ENCODE peak calls at places on chromosomes 5 and 9, in six cellular contexts. One of them, this sample, is unnamed.

GRCh38 chr5:61811052-61811451 is 479.0 kb downstream of the ZSWIM6 start:
- DNase-seq in K562: no peak
- DNase-seq in HepG2: no peak
- DNase-seq in GM12878: no peak
- DNase-seq in SK-N-SH: no peak
- DNase-seq in H1: no peak
- DNase-seq in this sample: no peak

GRCh38 chr5:153352685-153353219 is 137.7 kb upstream of the GRIA1 start:
- DNase-seq in SK-N-SH: no peak
- DNase-seq in HepG2: no peak
- DNase-seq in H1: no peak
- DNase-seq in GM12878: peak
- DNase-seq in K562: no peak
- DNase-seq in this sample: no peak

GRCh38 chr9:79477955-79478751 is 93.6 kb upstream of the TLE4 start:
- DNase-seq in H1: peak
- DNase-seq in HepG2: peak
- DNase-seq in K562: no peak
- DNase-seq in SK-N-SH: peak
- DNase-seq in GM12878: no peak
- DNase-seq in this sample: no peak

GRCh38 chr9:115373000-115373709 is 255.2 kb upstream of the TNC start:
- DNase-seq in H1: no peak
- DNase-seq in GM12878: peak
- DNase-seq in HepG2: peak
- DNase-seq in SK-N-SH: no peak
- DNase-seq in K562: no peak
- DNase-seq in this sample: peak

GRCh38 chr9:92986175-92987110 is 39.1 kb downstream of the FGD3 start:
- DNase-seq in H1: no peak
- DNase-seq in GM12878: no peak
- DNase-seq in K562: peak
- DNase-seq in HepG2: no peak
- DNase-seq in SK-N-SH: no peak
- DNase-seq in this sample: no peak

GRCh38 chr9:87382902-87383301 is 114.8 kb upstream of the DAPK1 start:
- DNase-seq in H1: no peak
- DNase-seq in K562: no peak
- DNase-seq in GM12878: no peak
- DNase-seq in SK-N-SH: no peak
- DNase-seq in HepG2: no peak
- DNase-seq in this sample: no peak

GRCh38 chr9:129933709-129934586 is 98.7 kb downstream of the USP20 start:
- DNase-seq in HepG2: no peak
- DNase-seq in K562: no peak
- DNase-seq in GM12878: no peak
- DNase-seq in SK-N-SH: peak
- DNase-seq in H1: no peak
- DNase-seq in this sample: no peak

GRCh38 chr9:137317021-137317978 is 15.2 kb upstream of the NRARP start:
- DNase-seq in K562: no peak
- DNase-seq in GM12878: no peak
- DNase-seq in SK-N-SH: peak
- DNase-seq in HepG2: no peak
- DNase-seq in H1: peak
- DNase-seq in this sample: no peak

GRCh38 chr5:87267574-87268125 is at the start of gene RASA1:
- DNase-seq in K562: peak
- DNase-seq in GM12878: peak
- DNase-seq in H1: peak
- DNase-seq in SK-N-SH: peak
- DNase-seq in HepG2: peak
- DNase-seq in this sample: peak

GRCh38 chr5:51383494-51384081 is 340 bp downstream of the ISL1 start:
- DNase-seq in HepG2: no peak
- DNase-seq in H1: no peak
- DNase-seq in K562: no peak
- DNase-seq in GM12878: no peak
- DNase-seq in SK-N-SH: peak
- DNase-seq in this sample: no peak

GRCh38 chr5:67510204-67510603 is 313.6 kb upstream of the CD180 start:
- DNase-seq in K562: no peak
- DNase-seq in SK-N-SH: no peak
- DNase-seq in H1: no peak
- DNase-seq in GM12878: no peak
- DNase-seq in HepG2: no peak
- DNase-seq in this sample: no peak

GRCh38 chr5:31470608-31471007 is 61.3 kb downstream of the DROSHA start:
- DNase-seq in K562: peak
- DNase-seq in H1: no peak
- DNase-seq in GM12878: no peak
- DNase-seq in SK-N-SH: no peak
- DNase-seq in HepG2: no peak
- DNase-seq in this sample: no peak

GRCh38 chr9:109068764-109069163 is 51.0 kb downstream of the TMEM245 start:
- DNase-seq in GM12878: no peak
- DNase-seq in SK-N-SH: no peak
- DNase-seq in K562: no peak
- DNase-seq in HepG2: no peak
- DNase-seq in H1: no peak
- DNase-seq in this sample: no peak

GRCh38 chr9:99158629-99159028 is 53.7 kb downstream of the TGFBR1 start:
- DNase-seq in HepG2: peak
- DNase-seq in SK-N-SH: no peak
- DNase-seq in GM12878: no peak
- DNase-seq in K562: no peak
- DNase-seq in H1: no peak
- DNase-seq in this sample: no peak

GRCh38 chr5:177553671-177554429 is 513 bp downstream of the FAM193B start:
- DNase-seq in SK-N-SH: peak
- DNase-seq in H1: peak
- DNase-seq in HepG2: no peak
- DNase-seq in GM12878: no peak
- DNase-seq in K562: peak
- DNase-seq in this sample: no peak

DNA sequence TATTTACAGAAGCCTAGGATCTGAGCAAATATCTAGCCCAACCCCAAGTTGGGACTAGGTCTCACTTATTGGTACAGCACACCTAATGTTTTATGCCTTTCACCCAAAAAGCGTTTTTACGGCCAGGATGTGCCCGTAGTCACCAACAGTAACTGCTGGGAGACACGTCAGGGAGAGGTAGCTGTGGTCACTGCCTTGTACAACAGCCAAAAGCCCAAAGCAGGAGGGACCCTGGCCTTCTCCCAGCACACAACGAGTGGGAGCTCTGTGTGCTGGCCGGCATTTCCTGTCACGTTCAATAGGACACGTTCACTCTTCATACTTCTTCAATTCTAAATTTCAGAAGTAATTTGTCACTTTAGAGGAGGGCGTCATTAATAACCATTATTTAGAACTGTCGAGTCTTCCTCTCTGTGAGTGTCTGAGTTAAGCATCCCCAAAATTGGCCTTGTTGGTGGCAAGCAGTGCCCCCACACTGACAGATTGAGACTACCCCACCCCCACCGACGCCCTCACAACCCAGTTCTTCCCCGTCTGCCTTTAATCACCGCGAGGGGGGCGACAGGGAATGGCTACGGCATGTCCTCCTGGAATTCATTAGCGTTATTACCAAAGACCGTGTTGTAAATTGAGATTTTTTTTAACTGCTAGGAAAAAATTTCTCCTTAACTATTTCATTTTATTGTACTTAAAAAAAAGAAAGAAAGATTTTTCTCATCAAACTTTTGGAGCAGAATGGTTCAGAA is 80.7 kb downstream of the MVB12B start:
- DNase-seq in SK-N-SH: no peak
- DNase-seq in GM12878: no peak
- DNase-seq in K562: no peak
- DNase-seq in HepG2: no peak
- DNase-seq in H1: no peak
- DNase-seq in this sample: no peak
- TF ChIP-seq SIN3A in SK-N-SH: no peak
- TF ChIP-seq SIN3A in GM12878: no peak
- TF ChIP-seq SIN3A in K562: no peak
- TF ChIP-seq SIN3A in HepG2: no peak
- TF ChIP-seq SIN3A in H1: no peak
- TF ChIP-seq SIN3A in this sample: no peak

DNA sequence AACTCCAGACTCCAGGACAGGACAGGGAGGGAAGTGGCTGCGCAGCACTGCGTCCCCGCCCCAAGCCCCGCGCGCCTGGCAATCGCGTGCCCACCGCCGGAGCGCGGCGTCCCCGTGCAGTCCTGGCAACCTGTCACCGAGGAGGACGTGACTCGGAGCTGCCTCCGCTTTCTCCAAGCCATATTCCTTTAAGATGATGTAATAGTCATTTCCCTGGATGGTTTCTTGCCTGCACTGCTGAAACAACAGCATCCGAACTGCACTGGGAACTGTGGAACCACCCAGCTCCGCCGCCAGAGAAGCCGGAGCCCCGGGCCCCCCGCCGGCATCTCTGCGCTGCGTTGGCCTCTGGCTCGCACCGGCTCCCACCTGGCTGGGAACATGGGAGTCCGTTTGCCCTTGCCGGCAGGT is 34.5 kb downstream of the KCTD16 start:
- DNase-seq in GM12878: no peak
- DNase-seq in SK-N-SH: peak
- DNase-seq in HepG2: no peak
- DNase-seq in H1: peak
- DNase-seq in K562: no peak
- DNase-seq in this sample: no peak
- TF ChIP-seq RAD21 in GM12878: no peak
- TF ChIP-seq RAD21 in SK-N-SH: no peak
- TF ChIP-seq RAD21 in HepG2: no peak
- TF ChIP-seq RAD21 in H1: no peak
- TF ChIP-seq RAD21 in K562: no peak
- TF ChIP-seq RAD21 in this sample: no peak

GRCh38 chr9:83294816-83295215 is 231.9 kb upstream of the RASEF start:
- DNase-seq in HepG2: no peak
- DNase-seq in GM12878: no peak
- DNase-seq in H1: no peak
- DNase-seq in SK-N-SH: no peak
- DNase-seq in K562: no peak
- DNase-seq in this sample: no peak

GRCh38 chr9:83296123-83296522 is 233.2 kb upstream of the RASEF start:
- DNase-seq in SK-N-SH: no peak
- DNase-seq in H1: no peak
- DNase-seq in K562: no peak
- DNase-seq in HepG2: no peak
- DNase-seq in GM12878: no peak
- DNase-seq in this sample: no peak

GRCh38 chr9:83299556-83299955 is 236.6 kb upstream of the RASEF start:
- DNase-seq in GM12878: no peak
- DNase-seq in HepG2: no peak
- DNase-seq in K562: no peak
- DNase-seq in H1: no peak
- DNase-seq in SK-N-SH: no peak
- DNase-seq in this sample: no peak

GRCh38 chr9:83304686-83305085 is 233.5 kb downstream of the FRMD3 start:
- DNase-seq in GM12878: no peak
- DNase-seq in SK-N-SH: peak
- DNase-seq in K562: no peak
- DNase-seq in HepG2: no peak
- DNase-seq in H1: no peak
- DNase-seq in this sample: no peak

GRCh38 chr9:83299094-83299493 is 236.2 kb upstream of the RASEF start:
- DNase-seq in GM12878: no peak
- DNase-seq in HepG2: no peak
- DNase-seq in K562: no peak
- DNase-seq in SK-N-SH: no peak
- DNase-seq in H1: no peak
- DNase-seq in this sample: no peak
- H3K27ac ChIP-seq in GM12878: no peak
- H3K27ac ChIP-seq in HepG2: no peak
- H3K27ac ChIP-seq in K562: no peak
- H3K27ac ChIP-seq in SK-N-SH: no peak
- H3K27ac ChIP-seq in H1: no peak
- H3K27ac ChIP-seq in this sample: no peak

GRCh38 chr5:72818866-72819534 is 2.5 kb downstream of the TNPO1 start:
- DNase-seq in HepG2: peak
- DNase-seq in H1: peak
- DNase-seq in K562: peak
- DNase-seq in SK-N-SH: peak
- DNase-seq in GM12878: no peak
- DNase-seq in this sample: peak

GRCh38 chr5:72817639-72818266 is 1.3 kb downstream of the TNPO1 start:
- DNase-seq in SK-N-SH: no peak
- DNase-seq in H1: no peak
- DNase-seq in K562: no peak
- DNase-seq in GM12878: no peak
- DNase-seq in HepG2: no peak
- DNase-seq in this sample: no peak

GRCh38 chr5:72815580-72816296 is 723 bp upstream of the TNPO1 start:
- DNase-seq in GM12878: no peak
- DNase-seq in SK-N-SH: peak
- DNase-seq in H1: no peak
- DNase-seq in HepG2: no peak
- DNase-seq in K562: no peak
- DNase-seq in this sample: no peak

GRCh38 chr5:72816297-72817075 is at the start of gene TNPO1:
- DNase-seq in GM12878: peak
- DNase-seq in SK-N-SH: peak
- DNase-seq in K562: peak
- DNase-seq in HepG2: peak
- DNase-seq in H1: peak
- DNase-seq in this sample: peak

GRCh38 chr5:72817076-72817476 is 615 bp downstream of the TNPO1 start:
- DNase-seq in H1: no peak
- DNase-seq in K562: peak
- DNase-seq in HepG2: peak
- DNase-seq in GM12878: no peak
- DNase-seq in SK-N-SH: peak
- DNase-seq in this sample: peak
- TF ChIP-seq SIN3A in H1: no peak
- TF ChIP-seq SIN3A in K562: no peak
- TF ChIP-seq SIN3A in HepG2: no peak
- TF ChIP-seq SIN3A in GM12878: no peak
- TF ChIP-seq SIN3A in SK-N-SH: no peak
- TF ChIP-seq SIN3A in this sample: no peak

GRCh38 chr9:3865373-3865772 is 339.6 kb upstream of the RFX3 start:
- DNase-seq in K562: no peak
- DNase-seq in HepG2: no peak
- DNase-seq in SK-N-SH: no peak
- DNase-seq in H1: no peak
- DNase-seq in GM12878: no peak
- DNase-seq in this sample: no peak
- TF ChIP-seq RAD21 in K562: no peak
- TF ChIP-seq RAD21 in HepG2: no peak
- TF ChIP-seq RAD21 in SK-N-SH: no peak
- TF ChIP-seq RAD21 in H1: no peak
- TF ChIP-seq RAD21 in GM12878: no peak
- TF ChIP-seq RAD21 in this sample: no peak

DNA sequence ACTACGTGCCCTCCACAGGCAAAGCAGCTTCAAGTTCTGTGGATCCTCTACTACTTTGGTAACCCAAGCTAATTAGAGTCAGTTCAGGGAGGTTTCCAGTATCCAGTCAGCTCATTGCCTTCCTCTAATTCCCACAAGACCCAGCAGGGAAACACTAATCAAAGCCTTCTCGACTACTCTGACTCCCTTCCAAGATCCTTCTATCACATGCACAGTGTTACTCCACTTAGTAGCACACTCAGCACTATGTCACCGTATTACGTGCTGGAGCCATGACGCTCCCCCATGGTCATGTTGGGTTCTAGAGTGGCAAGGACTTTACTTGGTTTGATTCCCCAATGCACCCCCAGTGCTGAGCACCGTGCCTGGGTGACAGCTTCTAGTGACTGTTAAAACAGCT is 53.0 kb downstream of the DCP2 start:
- DNase-seq in K562: no peak
- DNase-seq in SK-N-SH: no peak
- DNase-seq in HepG2: no peak
- DNase-seq in GM12878: no peak
- DNase-seq in H1: no peak
- DNase-seq in this sample: no peak
- H3K27ac ChIP-seq in K562: no peak
- H3K27ac ChIP-seq in SK-N-SH: no peak
- H3K27ac ChIP-seq in HepG2: no peak
- H3K27ac ChIP-seq in GM12878: no peak
- H3K27ac ChIP-seq in H1: no peak
- H3K27ac ChIP-seq in this sample: no peak

This sample was measured in HCT116.